ENCODE peak calls at places on chromosomes 5 and 9, in eight cellular contexts. One of them, this sample, is unnamed.
A peak's percentile ranks its signal among the peaks of the same experiment; 100 is the strongest.

GRCh38 chr9:127406799-127407504 is 10.0 kb downstream of the SLC2A8 start:
- DNase-seq in epithelial cell of esophagus: no peak
- DNase-seq in neural progenitor cell: no peak
- DNase-seq in frontal cortex: no peak
- DNase-seq in naive B cell: no peak
- DNase-seq in iPS-NIHi11: no peak
- DNase-seq in activated T-helper 1 cell treated with anti-CD3 and anti-CD28 coated beads, Interleukin-12 subunit alpha, Interleukin-12 subunit beta, Interleukin-2, Interleukin-4 antibody, amounts not matched to agents 30 ng/mL and 10 ng/mL and 1 ng/mL, durations not matched to agents 14 hours and 24 hours and 36 hours: no peak
- DNase-seq in adrenal gland: no peak
- DNase-seq in this sample: no peak

GRCh38 chr9:122381206-122381950 is 10.6 kb downstream of the PTGS1 start:
- DNase-seq in neural progenitor cell: no peak
- DNase-seq in activated T-helper 1 cell treated with anti-CD3 and anti-CD28 coated beads, Interleukin-12 subunit alpha, Interleukin-12 subunit beta, Interleukin-2, Interleukin-4 antibody, amounts not matched to agents 30 ng/mL and 10 ng/mL and 1 ng/mL, durations not matched to agents 14 hours and 24 hours and 36 hours: no peak
- DNase-seq in adrenal gland: no peak
- DNase-seq in epithelial cell of esophagus: no peak
- DNase-seq in frontal cortex: no peak
- DNase-seq in iPS-NIHi11: no peak
- DNase-seq in naive B cell: no peak
- DNase-seq in this sample: no peak

GRCh38 chr5:149730620-149731331 is 666 bp downstream of the PPARGC1B start:
- DNase-seq in neural progenitor cell: peak; percentile 69
- DNase-seq in frontal cortex: peak; percentile 47
- DNase-seq in adrenal gland: peak; percentile 53
- DNase-seq in activated T-helper 1 cell treated with anti-CD3 and anti-CD28 coated beads, Interleukin-12 subunit alpha, Interleukin-12 subunit beta, Interleukin-2, Interleukin-4 antibody, amounts not matched to agents 30 ng/mL and 10 ng/mL and 1 ng/mL, durations not matched to agents 14 hours and 24 hours and 36 hours: peak; percentile 37
- DNase-seq in epithelial cell of esophagus: peak; percentile 36
- DNase-seq in naive B cell: peak; percentile 44
- DNase-seq in iPS-NIHi11: peak; percentile 59
- DNase-seq in this sample: no peak

GRCh38 chr5:142435410-142436115 is 110.7 kb upstream of the SPRY4 start:
- DNase-seq in iPS-NIHi11: no peak
- DNase-seq in frontal cortex: no peak
- DNase-seq in activated T-helper 1 cell treated with anti-CD3 and anti-CD28 coated beads, Interleukin-12 subunit alpha, Interleukin-12 subunit beta, Interleukin-2, Interleukin-4 antibody, amounts not matched to agents 30 ng/mL and 10 ng/mL and 1 ng/mL, durations not matched to agents 14 hours and 24 hours and 36 hours: no peak
- DNase-seq in adrenal gland: no peak
- DNase-seq in epithelial cell of esophagus: no peak
- DNase-seq in naive B cell: no peak
- DNase-seq in neural progenitor cell: no peak
- DNase-seq in this sample: no peak

GRCh38 chr9:92328225-92328624 is 2.5 kb downstream of the CENPP start:
- DNase-seq in iPS-NIHi11: no peak
- DNase-seq in activated T-helper 1 cell treated with anti-CD3 and anti-CD28 coated beads, Interleukin-12 subunit alpha, Interleukin-12 subunit beta, Interleukin-2, Interleukin-4 antibody, amounts not matched to agents 30 ng/mL and 10 ng/mL and 1 ng/mL, durations not matched to agents 14 hours and 24 hours and 36 hours: no peak
- DNase-seq in adrenal gland: no peak
- DNase-seq in naive B cell: no peak
- DNase-seq in epithelial cell of esophagus: peak; percentile 48
- DNase-seq in neural progenitor cell: peak; percentile 16
- DNase-seq in frontal cortex: no peak
- DNase-seq in this sample: no peak

GRCh38 chr5:159975462-159976019 is 33.4 kb upstream of the TTC1 start:
- DNase-seq in naive B cell: no peak
- DNase-seq in frontal cortex: no peak
- DNase-seq in neural progenitor cell: no peak
- DNase-seq in activated T-helper 1 cell treated with anti-CD3 and anti-CD28 coated beads, Interleukin-12 subunit alpha, Interleukin-12 subunit beta, Interleukin-2, Interleukin-4 antibody, amounts not matched to agents 30 ng/mL and 10 ng/mL and 1 ng/mL, durations not matched to agents 14 hours and 24 hours and 36 hours: no peak
- DNase-seq in adrenal gland: peak; percentile 56
- DNase-seq in epithelial cell of esophagus: peak; percentile 44
- DNase-seq in iPS-NIHi11: peak; percentile 46
- DNase-seq in this sample: peak; percentile 72

GRCh38 chr5:109546461-109546860 is 136.7 kb upstream of the PJA2 start:
- DNase-seq in activated T-helper 1 cell treated with anti-CD3 and anti-CD28 coated beads, Interleukin-12 subunit alpha, Interleukin-12 subunit beta, Interleukin-2, Interleukin-4 antibody, amounts not matched to agents 30 ng/mL and 10 ng/mL and 1 ng/mL, durations not matched to agents 14 hours and 24 hours and 36 hours: no peak
- DNase-seq in neural progenitor cell: no peak
- DNase-seq in epithelial cell of esophagus: peak; percentile 77
- DNase-seq in iPS-NIHi11: no peak
- DNase-seq in adrenal gland: no peak
- DNase-seq in frontal cortex: no peak
- DNase-seq in naive B cell: no peak
- DNase-seq in this sample: no peak

GRCh38 chr5:93209476-93209875 is 371.5 kb downstream of the NR2F1-AS1 start:
- DNase-seq in frontal cortex: no peak
- DNase-seq in adrenal gland: no peak
- DNase-seq in iPS-NIHi11: no peak
- DNase-seq in epithelial cell of esophagus: no peak
- DNase-seq in activated T-helper 1 cell treated with anti-CD3 and anti-CD28 coated beads, Interleukin-12 subunit alpha, Interleukin-12 subunit beta, Interleukin-2, Interleukin-4 antibody, amounts not matched to agents 30 ng/mL and 10 ng/mL and 1 ng/mL, durations not matched to agents 14 hours and 24 hours and 36 hours: no peak
- DNase-seq in naive B cell: no peak
- DNase-seq in neural progenitor cell: no peak
- DNase-seq in this sample: no peak

GRCh38 chr9:113221800-113222481 is 597 bp downstream of the SLC31A1 start:
- DNase-seq in adrenal gland: no peak
- DNase-seq in epithelial cell of esophagus: peak; percentile 12
- DNase-seq in frontal cortex: no peak
- DNase-seq in activated T-helper 1 cell treated with anti-CD3 and anti-CD28 coated beads, Interleukin-12 subunit alpha, Interleukin-12 subunit beta, Interleukin-2, Interleukin-4 antibody, amounts not matched to agents 30 ng/mL and 10 ng/mL and 1 ng/mL, durations not matched to agents 14 hours and 24 hours and 36 hours: no peak
- DNase-seq in naive B cell: no peak
- DNase-seq in neural progenitor cell: no peak
- DNase-seq in iPS-NIHi11: peak; percentile 14
- DNase-seq in this sample: no peak

This sample was measured in epithelial cell of proximal tubule.